ENCODE peak calls at places on chromosomes 11 and 22, in ten cellular contexts. I is SK-N-DZ; B is progenitor cell of endocrine pancreas; S is stimulated activated CD4-positive, alpha-beta T cell treated with anti-CD3 and anti-CD28 coated beads, Interleukin-1b, Interleukin-23, amount 100 ng/mL, for 24 hours; E is ACHN; J is stimulated activated CD8-positive, alpha-beta memory T cell treated with anti-CD3 and anti-CD28 coated beads, Interleukin-2, amount 100 ng/mL, for 48 hours; L is memory B cell; A is AG09309; X is activated CD4-positive, alpha-beta memory T cell treated with anti-CD3 and anti-CD28 coated beads, Interleukin-2, amount 10 ng/mL, durations not matched to agents 7 days and 5 days; F is AG04450. O is an unnamed sample.

GRCh38 chr11:130775306-130776043 is 140.8 kb downstream of the SNX19 start:
- DNase-seq in I (no peak), B (no peak), S (no peak), E (no peak), J (no peak), L (no peak), A (peak; percentile 57), X (no peak), F (no peak), O (no peak)

GRCh38 chr11:79018371-79018849 is 422.4 kb downstream of the TENM4 start:
- DNase-seq in I (peak; percentile 100), B (no peak), S (no peak), E (no peak), J (no peak), L (no peak), A (peak; percentile 85), X (no peak), F (peak; percentile 83), O (no peak)

GRCh38 chr22:47690166-47690565 is 927.7 kb downstream of the TBC1D22A start:
- DNase-seq in I (no peak), B (no peak), S (no peak), E (no peak), J (no peak), L (no peak), A (no peak), X (no peak), F (no peak), O (no peak)

GRCh38 chr11:99020324-99021225 is at the start of gene CNTN5:
- DNase-seq in I (peak; percentile 88), B (peak; percentile 49), S (no peak), E (peak; percentile 31), J (no peak), L (no peak), A (no peak), X (no peak), F (no peak), O (peak; percentile 30)

GRCh38 chr11:8068605-8069221 is 12.3 kb upstream of the TUB start:
- DNase-seq in I (no peak), B (no peak), S (no peak), E (peak; percentile 89), J (no peak), L (no peak), A (no peak), X (no peak), F (peak; percentile 74), O (peak; percentile 19)

GRCh38 chr11:128939591-128939990 is 3.1 kb downstream of the TP53AIP1 start:
- DNase-seq in I (no peak), B (no peak), S (no peak), E (no peak), J (no peak), L (no peak), A (no peak), X (no peak), F (no peak), O (no peak)

GRCh38 chr11:19714093-19714386 is 1.4 kb downstream of the NAV2 start:
- DNase-seq in I (peak; percentile 40), B (no peak), S (no peak), E (peak; percentile 41), J (no peak), L (no peak), A (no peak), X (no peak), F (no peak), O (no peak)

GRCh38 chr11:29019960-29020683 is 911.9 kb downstream of the METTL15 start:
- DNase-seq in I (no peak), B (no peak), S (no peak), E (peak; percentile 62), J (no peak), L (no peak), A (no peak), X (no peak), F (no peak), O (no peak)

GRCh38 chr22:49310354-49310753 is 517.3 kb downstream of the BRD1 start:
- DNase-seq in I (no peak), B (peak; percentile 3), S (no peak), E (no peak), J (no peak), L (no peak), A (no peak), X (no peak), F (no peak), O (no peak)

GRCh38 chr22:36958366-36958765 is 44.9 kb downstream of the CSF2RB start:
- DNase-seq in I (no peak), B (no peak), S (no peak), E (no peak), J (no peak), L (no peak), A (no peak), X (no peak), F (no peak), O (no peak)

GRCh38 chr11:121671276-121672168 is 218.8 kb upstream of the SORL1-AS1 start:
- DNase-seq in I (peak; percentile 75), B (no peak), S (no peak), E (no peak), J (no peak), L (no peak), A (no peak), X (no peak), F (no peak), O (no peak)

GRCh38 chr11:428295-428694 is 13.5 kb upstream of the SIGIRR start:
- DNase-seq in I (no peak), B (no peak), S (no peak), E (no peak), J (no peak), L (no peak), A (no peak), X (no peak), F (no peak), O (no peak)

GRCh38 chr11:121105063-121105480 is 4.0 kb downstream of the TECTA start:
- DNase-seq in I (no peak), B (no peak), S (no peak), E (no peak), J (no peak), L (no peak), A (no peak), X (no peak), F (no peak), O (peak; percentile 21)

GRCh38 chr22:49209452-49210195 is 618.0 kb downstream of the BRD1 start:
- DNase-seq in I (peak; percentile 52), B (no peak), S (no peak), E (no peak), J (no peak), L (no peak), A (no peak), X (no peak), F (no peak), O (no peak)

GRCh38 chr11:116432301-116432700 is 340.5 kb downstream of the BUD13 start:
- DNase-seq in I (no peak), B (no peak), S (no peak), E (no peak), J (no peak), L (no peak), A (no peak), X (no peak), F (no peak), O (no peak)

GRCh38 chr11:106468091-106468490 is 390.6 kb downstream of the AASDHPPT start:
- DNase-seq in I (no peak), B (no peak), S (no peak), E (no peak), J (no peak), L (no peak), A (no peak), X (no peak), F (no peak), O (no peak)

GRCh38 chr11:31784645-31785044 is 26.5 kb downstream of the PAX6 start:
- DNase-seq in I (no peak), B (no peak), S (no peak), E (no peak), J (no peak), L (no peak), A (no peak), X (no peak), F (no peak), O (no peak)

GRCh38 chr22:37848587-37849088 is 581 bp upstream of the EIF3L start:
- DNase-seq in I (peak; percentile 20), B (no peak), S (no peak), E (peak; percentile 45), J (no peak), L (peak; percentile 18), A (no peak), X (peak; percentile 44), F (no peak), O (peak; percentile 23)

GRCh38 chr11:128532571-128533091 is 54.7 kb downstream of the ETS1 start:
- DNase-seq in I (no peak), B (no peak), S (no peak), E (no peak), J (no peak), L (no peak), A (no peak), X (no peak), F (no peak), O (no peak)

GRCh38 chr11:118306556-118306955 is 2.0 kb downstream of the CD3E start:
- DNase-seq in I (no peak), B (no peak), S (no peak), E (no peak), J (no peak), L (no peak), A (no peak), X (peak; percentile 58), F (no peak), O (no peak)

GRCh38 chr11:125287467-125288232 is 123.1 kb downstream of the PKNOX2 start:
- DNase-seq in I (no peak), B (no peak), S (no peak), E (no peak), J (no peak), L (no peak), A (no peak), X (no peak), F (no peak), O (peak; percentile 12)

GRCh38 chr22:27193215-27193614 is 535.8 kb downstream of the MIAT start:
- DNase-seq in I (no peak), B (no peak), S (no peak), E (no peak), J (no peak), L (no peak), A (no peak), X (no peak), F (no peak), O (no peak)

GRCh38 chr11:17019231-17019630 is 5.0 kb upstream of the PLEKHA7 start:
- DNase-seq in I (no peak), B (no peak), S (no peak), E (no peak), J (no peak), L (no peak), A (no peak), X (no peak), F (no peak), O (no peak)

GRCh38 chr11:10725907-10726253 is 25.2 kb upstream of the CTR9 start:
- DNase-seq in I (no peak), B (no peak), S (no peak), E (no peak), J (no peak), L (no peak), A (no peak), X (no peak), F (no peak), O (no peak)

GRCh38 chr11:67022341-67022933 is 497 bp upstream of the SYT12 start:
- DNase-seq in I (no peak), B (no peak), S (no peak), E (no peak), J (no peak), L (no peak), A (no peak), X (no peak), F (peak; percentile 15), O (peak; percentile 38)

GRCh38 chr11:518463-519202 is 11.6 kb upstream of the RNH1 start:
- DNase-seq in I (no peak), B (no peak), S (peak; percentile 81), E (peak; percentile 95), J (peak; percentile 82), L (peak; percentile 87), A (peak; percentile 94), X (peak; percentile 94), F (peak; percentile 60), O (peak; percentile 93)

GRCh38 chr11:65213322-65214211 is 31.8 kb downstream of the CAPN1 start:
- DNase-seq in I (no peak), B (no peak), S (no peak), E (no peak), J (peak; percentile 19), L (no peak), A (no peak), X (no peak), F (no peak), O (no peak)

GRCh38 chr22:44999231-44999630 is 10.6 kb downstream of the PHF21B start:
- DNase-seq in I (no peak), B (no peak), S (no peak), E (no peak), J (no peak), L (no peak), A (no peak), X (no peak), F (no peak), O (no peak)

O was measured in mucosa of descending colon.